ENCODE peak calls at places on chromosomes 13 and 19, in seven cellular contexts. D, F, K, Y, T, X and S are unnamed samples.

GRCh38 chr19:823565-824121 is 1.9 kb upstream of the PLPPR3 start:
- DNase-seq in D (no peak), F (no peak), K (peak), Y (no peak), T (no peak), X (peak), S (peak)

GRCh38 chr13:42312817-42313431 is 41.0 kb downstream of the AKAP11 start:
- DNase-seq in D (no peak), F (no peak), K (no peak), Y (no peak), T (no peak), X (no peak), S (no peak)

GRCh38 chr19:13055213-13056051 is 47.2 kb downstream of the LYL1 start:
- DNase-seq in D (no peak), F (peak), K (peak), Y (no peak), T (peak), X (peak), S (peak)

GRCh38 chr13:83211301-83211700 is 671.0 kb downstream of the SLITRK1 start:
- DNase-seq in D (no peak), F (no peak), K (no peak), Y (no peak), T (peak), X (no peak), S (no peak)

GRCh38 chr13:35926859-35927530 is 204.2 kb downstream of the DCLK1 start:
- DNase-seq in D (peak), F (no peak), K (no peak), Y (no peak), T (peak), X (no peak), S (peak)

GRCh38 chr19:3671680-3672574 is 28.3 kb downstream of the PIP5K1C start:
- DNase-seq in D (no peak), F (no peak), K (no peak), Y (no peak), T (peak), X (no peak), S (peak)

GRCh38 chr13:91652389-91652788 is 254.0 kb downstream of the GPC5 start:
- DNase-seq in D (no peak), F (peak), K (no peak), Y (no peak), T (peak), X (no peak), S (no peak)

GRCh38 chr13:37918116-37919100 is 48.8 kb upstream of the TRPC4 start:
- DNase-seq in D (no peak), F (peak), K (no peak), Y (no peak), T (no peak), X (no peak), S (no peak)

GRCh38 chr13:25932353-25932752 is 119.5 kb downstream of the SHISA2 start:
- DNase-seq in D (no peak), F (no peak), K (no peak), Y (no peak), T (no peak), X (no peak), S (no peak)

GRCh38 chr13:41634407-41634806 is 177.1 kb downstream of the RGCC start:
- DNase-seq in D (no peak), F (no peak), K (no peak), Y (no peak), T (no peak), X (no peak), S (no peak)

GRCh38 chr13:44231786-44232516 is 141.7 kb upstream of the SERP2 start:
- DNase-seq in D (peak), F (peak), K (peak), Y (peak), T (peak), X (peak), S (peak)

GRCh38 chr19:16373539-16373938 is 48.9 kb downstream of the KLF2 start:
- DNase-seq in D (no peak), F (no peak), K (no peak), Y (no peak), T (peak), X (no peak), S (peak)

GRCh38 chr19:3366761-3367571 is 583 bp downstream of the NFIC start:
- DNase-seq in D (no peak), F (peak), K (no peak), Y (no peak), T (no peak), X (peak), S (peak)

GRCh38 chr13:59776924-59777690 is 386.6 kb downstream of the DIAPH3 start:
- DNase-seq in D (peak), F (no peak), K (no peak), Y (no peak), T (peak), X (no peak), S (peak)

GRCh38 chr19:17325881-17326594 is 8.6 kb downstream of the ANO8 start:
- DNase-seq in D (no peak), F (no peak), K (no peak), Y (no peak), T (no peak), X (no peak), S (no peak)

GRCh38 chr13:40120288-40120687 is 464.8 kb downstream of the COG6 start:
- DNase-seq in D (no peak), F (no peak), K (no peak), Y (no peak), T (no peak), X (no peak), S (no peak)

GRCh38 chr19:7976461-7976860 is 29.0 kb downstream of the ELAVL1 start:
- DNase-seq in D (no peak), F (no peak), K (no peak), Y (no peak), T (no peak), X (no peak), S (no peak)

GRCh38 chr13:64239372-64239771 is 2823.7 kb upstream of the PCDH20 start:
- DNase-seq in D (no peak), F (peak), K (no peak), Y (no peak), T (peak), X (no peak), S (peak)

GRCh38 chr19:45779231-45780145 is 2.8 kb downstream of the DMPK start:
- DNase-seq in D (peak), F (peak), K (peak), Y (peak), T (no peak), X (peak), S (peak)

GRCh38 chr13:91655731-91656130 is 257.3 kb downstream of the GPC5 start:
- DNase-seq in D (no peak), F (no peak), K (no peak), Y (no peak), T (no peak), X (no peak), S (no peak)

GRCh38 chr19:35179830-35180229 is 25.3 kb downstream of the FXYD5 start:
- DNase-seq in D (no peak), F (no peak), K (peak), Y (no peak), T (no peak), X (no peak), S (no peak)

GRCh38 chr19:34503546-34504272 is 22.2 kb downstream of the WTIP start:
- DNase-seq in D (no peak), F (no peak), K (no peak), Y (no peak), T (no peak), X (peak), S (no peak)

GRCh38 chr19:56477429-56478338 is 539 bp upstream of the ZNF667 start:
- DNase-seq in D (peak), F (peak), K (peak), Y (peak), T (peak), X (peak), S (peak)

GRCh38 chr13:113411216-113412023 is 41.9 kb downstream of the ADPRHL1 start:
- DNase-seq in D (no peak), F (no peak), K (no peak), Y (no peak), T (peak), X (no peak), S (peak)

GRCh38 chr19:27392027-27392632 is 1820.8 kb downstream of the UQCRFS1 start:
- DNase-seq in D (no peak), F (no peak), K (peak), Y (no peak), T (no peak), X (no peak), S (no peak)

GRCh38 chr13:114080739-114081561 is 51.5 kb downstream of the RASA3 start:
- DNase-seq in D (no peak), F (no peak), K (no peak), Y (no peak), T (no peak), X (no peak), S (no peak)

GRCh38 chr13:72384879-72385278 is 342.6 kb downstream of the MZT1 start:
- DNase-seq in D (no peak), F (peak), K (no peak), Y (no peak), T (peak), X (no peak), S (peak)

GRCh38 chr13:111549464-111549863 is 229.0 kb downstream of the TEX29 start:
- DNase-seq in D (no peak), F (peak), K (no peak), Y (no peak), T (no peak), X (no peak), S (no peak)

GRCh38 chr13:105847532-105848295 is 687.7 kb downstream of the EFNB2 start:
- DNase-seq in D (no peak), F (no peak), K (no peak), Y (no peak), T (peak), X (no peak), S (peak)

GRCh38 chr13:85666356-85666755 is 132.9 kb downstream of the SLITRK6 start:
- DNase-seq in D (no peak), F (peak), K (peak), Y (no peak), T (no peak), X (no peak), S (no peak)

GRCh38 chr19:33805313-33805712 is 8.6 kb downstream of the KCTD15 start:
- DNase-seq in D (no peak), F (no peak), K (no peak), Y (no peak), T (no peak), X (no peak), S (no peak)

GRCh38 chr13:110407531-110407930 is 100.4 kb downstream of the COL4A2 start:
- DNase-seq in D (no peak), F (no peak), K (no peak), Y (no peak), T (no peak), X (no peak), S (no peak)

GRCh38 chr19:45451181-45451849 is 16.5 kb upstream of the FOSB start:
- DNase-seq in D (no peak), F (peak), K (no peak), Y (no peak), T (peak), X (no peak), S (peak)

GRCh38 chr13:22187329-22187728 is 516.5 kb downstream of the FGF9 start:
- DNase-seq in D (no peak), F (no peak), K (no peak), Y (no peak), T (peak), X (no peak), S (no peak)

GRCh38 chr19:38656171-38656981 is 8.9 kb downstream of the ACTN4 start:
- DNase-seq in D (no peak), F (no peak), K (no peak), Y (no peak), T (peak), X (no peak), S (peak)

GRCh38 chr19:11138659-11139526 is 16.7 kb downstream of the SPC24 start:
- DNase-seq in D (peak), F (peak), K (peak), Y (peak), T (peak), X (peak), S (peak)

GRCh38 chr13:53158201-53158600 is 129.6 kb downstream of the OLFM4 start:
- DNase-seq in D (no peak), F (no peak), K (no peak), Y (no peak), T (no peak), X (no peak), S (no peak)

GRCh38 chr19:5484398-5485285 is 29.4 kb downstream of the ZNRF4 start:
- DNase-seq in D (no peak), F (peak), K (no peak), Y (no peak), T (peak), X (no peak), S (no peak)

GRCh38 chr19:57282011-57282636 is 1.8 kb downstream of the ZNF460 start:
- DNase-seq in D (no peak), F (no peak), K (no peak), Y (no peak), T (no peak), X (no peak), S (no peak)

GRCh38 chr13:28035146-28035782 is 46.8 kb upstream of the URAD start:
- DNase-seq in D (peak), F (peak), K (no peak), Y (no peak), T (peak), X (no peak), S (peak)

GRCh38 chr13:28031929-28032328 is 43.4 kb upstream of the URAD start:
- DNase-seq in D (no peak), F (no peak), K (no peak), Y (no peak), T (no peak), X (no peak), S (no peak)

GRCh38 chr13:28031220-28031903 is 42.9 kb upstream of the URAD start:
- DNase-seq in D (no peak), F (no peak), K (no peak), Y (no peak), T (no peak), X (no peak), S (no peak)

GRCh38 chr13:28037399-28037798 is 48.9 kb upstream of the URAD start:
- DNase-seq in D (no peak), F (peak), K (no peak), Y (no peak), T (peak), X (no peak), S (no peak)

DNA sequence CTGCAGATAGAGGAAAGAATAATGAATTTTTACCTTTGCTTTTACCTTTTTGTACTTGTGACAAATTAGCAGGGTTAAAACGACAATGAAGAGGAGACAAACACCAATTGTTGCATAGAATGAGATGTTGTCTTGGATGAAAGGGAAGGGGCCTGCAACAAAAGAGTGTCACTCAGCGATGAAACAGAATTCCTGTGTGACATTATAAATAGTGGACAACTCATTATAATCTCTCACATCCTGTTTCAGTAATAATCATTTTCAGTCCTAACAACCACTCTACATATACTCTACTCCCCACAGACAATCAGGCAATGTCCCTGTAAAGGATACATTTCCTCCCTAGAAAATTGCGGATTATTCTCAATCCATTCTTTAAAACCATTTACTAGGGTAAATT is 45.8 kb upstream of the URAD start:
- DNase-seq in D (no peak), F (no peak), K (no peak), Y (no peak), T (no peak), X (no peak), S (no peak)
- H2BK5ac ChIP-seq in D (no peak), F (no peak), K (no peak), Y (no peak), T (no peak), X (no peak), S (no peak)

DNA sequence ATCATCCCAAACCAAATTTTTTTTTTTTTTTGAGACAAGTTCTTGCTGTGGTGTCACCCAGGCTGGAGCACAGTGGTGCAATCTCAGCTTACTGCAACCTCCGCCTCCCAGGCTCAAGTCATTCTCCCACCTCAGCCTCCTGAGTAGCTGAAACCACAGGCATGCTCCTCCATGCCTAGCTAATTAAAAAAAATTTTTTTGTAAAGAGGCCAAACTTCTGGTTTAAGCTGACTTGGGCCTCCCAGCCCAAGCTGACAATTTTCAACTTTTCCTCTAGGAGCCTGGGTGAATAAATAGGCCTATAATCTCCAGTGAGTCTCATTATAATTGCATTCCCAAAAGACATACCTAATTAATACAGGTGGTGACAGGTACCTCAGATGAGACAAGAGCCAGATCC is 22.1 kb upstream of the OLFM2 start:
- DNase-seq in D (no peak), F (no peak), K (no peak), Y (no peak), T (peak), X (no peak), S (peak)
- H2BK120ac ChIP-seq in D (no peak), F (no peak), K (no peak), Y (no peak), T (peak), X (no peak), S (no peak)

GRCh38 chr13:102566513-102566912 is 30.3 kb upstream of the TPP2 start:
- DNase-seq in D (no peak), F (no peak), K (no peak), Y (no peak), T (no peak), X (no peak), S (no peak)

GRCh38 chr13:102564564-102564963 is 32.2 kb upstream of the TPP2 start:
- DNase-seq in D (no peak), F (no peak), K (no peak), Y (no peak), T (no peak), X (no peak), S (no peak)

GRCh38 chr13:102563267-102563666 is 33.5 kb upstream of the TPP2 start:
- DNase-seq in D (no peak), F (no peak), K (no peak), Y (no peak), T (no peak), X (no peak), S (no peak)

GRCh38 chr13:102558029-102558428 is 38.8 kb upstream of the TPP2 start:
- DNase-seq in D (no peak), F (no peak), K (no peak), Y (no peak), T (no peak), X (no peak), S (no peak)

GRCh38 chr13:102561933-102562332 is 34.9 kb upstream of the TPP2 start:
- DNase-seq in D (no peak), F (no peak), K (no peak), Y (no peak), T (no peak), X (no peak), S (no peak)
- H2BK5ac ChIP-seq in D (no peak), F (no peak), K (no peak), Y (no peak), T (no peak), X (no peak), S (no peak)

GRCh38 chr19:15324791-15325519 is 7.4 kb downstream of the BRD4 start:
- DNase-seq in D (no peak), F (peak), K (peak), Y (no peak), T (no peak), X (no peak), S (no peak)

GRCh38 chr19:15328312-15328711 is 4.0 kb downstream of the BRD4 start:
- DNase-seq in D (peak), F (no peak), K (no peak), Y (no peak), T (no peak), X (no peak), S (peak)

GRCh38 chr19:15331419-15332310 is 674 bp downstream of the BRD4 start:
- DNase-seq in D (peak), F (peak), K (peak), Y (peak), T (no peak), X (peak), S (peak)

GRCh38 chr19:15332311-15332996 is at the start of gene BRD4:
- DNase-seq in D (no peak), F (peak), K (peak), Y (peak), T (peak), X (peak), S (peak)

DNA sequence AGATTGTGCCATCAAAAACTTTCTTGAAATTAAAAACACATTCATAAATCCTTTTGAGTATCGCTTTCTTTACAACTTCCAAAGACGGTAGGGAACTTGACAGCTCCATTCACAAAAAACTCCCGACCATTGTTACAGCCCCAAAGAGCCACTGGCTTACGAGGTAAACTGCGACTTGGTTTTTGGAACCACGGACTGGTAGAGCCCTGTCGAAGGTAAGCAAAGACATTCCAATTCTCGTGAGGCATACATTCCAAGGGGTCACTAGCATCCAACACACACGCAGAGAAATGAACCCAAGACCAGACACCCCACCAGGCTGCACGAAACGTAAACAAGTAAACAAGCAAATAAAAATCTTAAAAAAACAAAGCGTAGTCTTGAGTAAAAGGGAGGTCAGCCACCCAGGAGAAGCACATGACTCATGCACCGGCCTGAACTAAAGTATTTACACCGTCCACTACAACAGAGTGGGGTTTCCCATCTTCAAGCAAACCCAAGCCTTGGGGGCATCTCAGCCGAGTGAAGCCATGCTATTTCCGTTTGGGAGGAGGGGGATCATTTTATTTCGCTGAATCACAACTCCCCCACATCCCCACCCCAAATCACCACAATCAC is 1.4 kb downstream of the BRD4 start:
- DNase-seq in D (peak), F (peak), K (no peak), Y (peak), T (peak), X (no peak), S (peak)
- H2BK120ac ChIP-seq in D (peak), F (no peak), K (no peak), Y (no peak), T (peak), X (no peak), S (no peak)